ENCODE peak calls at places on chromosomes 6 and 20, in ten cellular contexts. I is CD8-positive, alpha-beta T cell; E is lower leg skin; Y is HFFc6; R is endothelial cell; F is left ventricle myocardium inferior; S is left lung; G is WTC11; V is AG09319; C is body of pancreas. D is an unnamed sample.

GRCh38 chr6:74598473-74599393 is 607.1 kb downstream of the COL12A1 start:
- DNase-seq in I (no peak), E (no peak), Y (peak; percentile 64), R (no peak), F (no peak), S (no peak), G (no peak), V (no peak), C (no peak), D (no peak)

GRCh38 chr6:170269151-170269872 is 21.6 kb downstream of the DLL1 start:
- DNase-seq in I (no peak), E (no peak), Y (no peak), R (no peak), F (no peak), S (peak; percentile 81), G (no peak), V (no peak), C (peak; percentile 55), D (no peak)

GRCh38 chr20:51373713-51374481 is 168.6 kb downstream of the NFATC2 start:
- DNase-seq in I (no peak), E (no peak), Y (no peak), R (no peak), F (no peak), S (no peak), G (no peak), V (no peak), C (peak; percentile 61), D (peak; percentile 65)

GRCh38 chr6:53104916-53105315 is 39.7 kb downstream of the FBXO9 start:
- DNase-seq in I (no peak), E (no peak), Y (no peak), R (no peak), F (no peak), S (no peak), G (no peak), V (no peak), C (no peak), D (no peak)

GRCh38 chr6:106927531-106928398 is 46.8 kb downstream of the CD24 start:
- DNase-seq in I (no peak), E (no peak), Y (peak; percentile 7), R (peak; percentile 76), F (peak; percentile 16), S (no peak), G (peak; percentile 82), V (no peak), C (peak; percentile 71), D (peak; percentile 52)

GRCh38 chr20:49381558-49382493 is 100.6 kb downstream of the KCNB1 start:
- DNase-seq in I (no peak), E (peak; percentile 93), Y (peak; percentile 7), R (no peak), F (peak; percentile 83), S (peak; percentile 57), G (no peak), V (no peak), C (peak; percentile 91), D (peak; percentile 75)

GRCh38 chr20:9070304-9070703 is 1.4 kb downstream of the PLCB4 start:
- DNase-seq in I (no peak), E (no peak), Y (no peak), R (no peak), F (no peak), S (no peak), G (no peak), V (no peak), C (no peak), D (no peak)

GRCh38 chr6:54715990-54716389 is 130.6 kb upstream of the FAM83B start:
- DNase-seq in I (no peak), E (no peak), Y (no peak), R (no peak), F (no peak), S (no peak), G (no peak), V (no peak), C (no peak), D (no peak)

GRCh38 chr6:137487181-137487910 is 6.8 kb downstream of the OLIG3 start:
- DNase-seq in I (no peak), E (no peak), Y (no peak), R (no peak), F (no peak), S (peak; percentile 43), G (no peak), V (no peak), C (no peak), D (no peak)

GRCh38 chr6:38391909-38392614 is 247.7 kb downstream of the BTBD9 start:
- DNase-seq in I (no peak), E (no peak), Y (peak; percentile 38), R (no peak), F (no peak), S (no peak), G (no peak), V (no peak), C (no peak), D (peak; percentile 17)

GRCh38 chr20:49286689-49287551 is 9.1 kb upstream of the ZNFX1 start:
- DNase-seq in I (no peak), E (no peak), Y (peak; percentile 40), R (no peak), F (no peak), S (no peak), G (no peak), V (no peak), C (no peak), D (no peak)

GRCh38 chr20:50478162-50479036 is 31.8 kb upstream of the PTPN1 start:
- DNase-seq in I (peak; percentile 61), E (peak; percentile 92), Y (no peak), R (peak; percentile 71), F (peak; percentile 47), S (peak; percentile 88), G (peak; percentile 78), V (no peak), C (peak; percentile 62), D (peak; percentile 64)

GRCh38 chr6:168452685-168453377 is 11.8 kb downstream of the SMOC2 start:
- DNase-seq in I (no peak), E (peak; percentile 86), Y (no peak), R (no peak), F (peak; percentile 43), S (no peak), G (no peak), V (no peak), C (no peak), D (peak; percentile 4)

GRCh38 chr6:168448243-168448855 is 7.4 kb downstream of the SMOC2 start:
- DNase-seq in I (no peak), E (peak; percentile 37), Y (no peak), R (no peak), F (no peak), S (no peak), G (no peak), V (no peak), C (no peak), D (no peak)

GRCh38 chr6:168447741-168448140 is 6.8 kb downstream of the SMOC2 start:
- DNase-seq in I (no peak), E (peak; percentile 46), Y (no peak), R (no peak), F (no peak), S (no peak), G (no peak), V (no peak), C (no peak), D (no peak)

GRCh38 chr6:168450921-168451320 is 9.9 kb downstream of the SMOC2 start:
- DNase-seq in I (no peak), E (peak; percentile 50), Y (no peak), R (no peak), F (no peak), S (no peak), G (no peak), V (no peak), C (no peak), D (no peak)

GRCh38 chr6:168451805-168452204 is 10.8 kb downstream of the SMOC2 start:
- DNase-seq in I (no peak), E (peak; percentile 76), Y (no peak), R (no peak), F (no peak), S (no peak), G (peak; percentile 44), V (no peak), C (no peak), D (no peak)
- TF ChIP-seq CTCF in I (no peak), E (no peak), Y (no peak), R (peak; percentile 28), F (peak; percentile 49), S (no peak), G (peak; percentile 22), V (no peak), C (no peak), D (peak; percentile 26)

GRCh38 chr6:131916847-131917246 is 34.3 kb downstream of the CCN2 start:
- DNase-seq in I (no peak), E (no peak), Y (no peak), R (no peak), F (no peak), S (no peak), G (no peak), V (no peak), C (no peak), D (no peak)

GRCh38 chr6:131914967-131915751 is 36.0 kb downstream of the CCN2 start:
- DNase-seq in I (peak; percentile 18), E (no peak), Y (peak; percentile 74), R (peak; percentile 66), F (peak; percentile 19), S (no peak), G (no peak), V (peak; percentile 68), C (peak; percentile 80), D (peak; percentile 89)

GRCh38 chr6:131911951-131912350 is 39.2 kb downstream of the CCN2 start:
- DNase-seq in I (no peak), E (no peak), Y (peak; percentile 13), R (no peak), F (no peak), S (no peak), G (no peak), V (no peak), C (no peak), D (no peak)

GRCh38 chr6:131917318-131917717 is 33.9 kb downstream of the CCN2 start:
- DNase-seq in I (no peak), E (no peak), Y (peak; percentile 4), R (no peak), F (no peak), S (no peak), G (no peak), V (no peak), C (no peak), D (no peak)

GRCh38 chr6:131914234-131914633 is 36.9 kb downstream of the CCN2 start:
- DNase-seq in I (no peak), E (no peak), Y (peak; percentile 39), R (no peak), F (no peak), S (no peak), G (no peak), V (no peak), C (no peak), D (no peak)
- TF ChIP-seq CTCF in I (no peak), E (no peak), Y (no peak), R (no peak), F (no peak), S (no peak), G (no peak), V (no peak), C (no peak), D (no peak)

GRCh38 chr6:85118233-85118632 is 331.6 kb upstream of the NT5E start:
- DNase-seq in I (no peak), E (peak; percentile 10), Y (no peak), R (no peak), F (no peak), S (no peak), G (peak; percentile 42), V (no peak), C (no peak), D (no peak)
- TF ChIP-seq CTCF in I (no peak), E (no peak), Y (peak; percentile 56), R (no peak), F (no peak), S (no peak), G (peak; percentile 54), V (no peak), C (no peak), D (peak; percentile 11)

GRCh38 chr6:142155895-142156757 is 9.1 kb downstream of the VTA1 start:
- DNase-seq in I (no peak), E (no peak), Y (no peak), R (no peak), F (no peak), S (no peak), G (no peak), V (no peak), C (no peak), D (peak; percentile 60)
- TF ChIP-seq CTCF in I (peak; percentile 83), E (no peak), Y (peak; percentile 80), R (peak; percentile 76), F (peak; percentile 57), S (peak; percentile 32), G (peak; percentile 41), V (no peak), C (peak; percentile 31), D (peak; percentile 39)

D was measured in fibroblast of pulmonary artery.